ENCODE peak calls at places on chromosomes 3 and 15, in nine cellular contexts. O, P, U, G, D, E, V, Y and B are unnamed samples.

GRCh38 chr3:46851364-46852328 is 11.6 kb downstream of the MYL3 start:
- DNase-seq in D (no peak), P (no peak), V (no peak), G (no peak), E (peak; percentile 8), U (no peak), O (no peak), Y (no peak), B (no peak)

GRCh38 chr15:37059051-37059450 is 41.3 kb downstream of the MEIS2 start:
- DNase-seq in G (no peak), O (peak; percentile 61), D (no peak), Y (no peak), E (no peak), U (no peak), P (no peak), V (no peak), B (no peak)

GRCh38 chr15:34796847-34797246 is 1.5 kb upstream of the ACTC1 start:
- DNase-seq in V (no peak), Y (no peak), O (no peak), P (no peak), E (peak; percentile 49), U (no peak), G (no peak), D (no peak), B (no peak)

GRCh38 chr3:52959773-52960172 is 62.4 kb upstream of the STIMATE start:
- DNase-seq in D (no peak), P (no peak), E (no peak), G (no peak), Y (no peak), U (no peak), V (no peak), O (no peak), B (no peak)

GRCh38 chr3:150721285-150722130 is 17.8 kb upstream of the ERICH6 start:
- DNase-seq in U (no peak), V (peak; percentile 17), D (no peak), P (peak; percentile 65), G (peak; percentile 76), O (no peak), E (no peak), Y (no peak), B (no peak)

GRCh38 chr3:163071684-163072083 is 1575.1 kb downstream of the OTOL1 start:
- DNase-seq in G (no peak), O (no peak), V (no peak), D (no peak), E (no peak), P (no peak), Y (no peak), U (no peak), B (no peak)

GRCh38 chr3:115286529-115287197 is 139.6 kb upstream of the ZBTB20 start:
- DNase-seq in P (no peak), D (no peak), Y (no peak), E (no peak), G (no peak), O (no peak), V (no peak), U (no peak), B (no peak)

GRCh38 chr15:57537951-57538506 is 53.7 kb upstream of the MYZAP start:
- DNase-seq in P (no peak), O (no peak), E (no peak), D (no peak), Y (no peak), G (no peak), U (no peak), V (no peak), B (no peak)

GRCh38 chr3:102142379-102143058 is 292.3 kb upstream of the ZPLD1 start:
- DNase-seq in P (no peak), D (no peak), Y (no peak), U (no peak), G (no peak), E (peak; percentile 10), V (peak; percentile 12), O (no peak), B (no peak)

GRCh38 chr15:81069909-81070308 is 64.2 kb upstream of the CFAP161 start:
- DNase-seq in G (no peak), U (no peak), V (no peak), P (no peak), Y (no peak), D (no peak), O (no peak), E (peak; percentile 25), B (no peak)

GRCh38 chr15:95605098-95605497 is 725.4 kb upstream of the NR2F2 start:
- DNase-seq in U (no peak), V (no peak), O (no peak), Y (no peak), D (no peak), G (no peak), E (no peak), P (no peak), B (no peak)

GRCh38 chr3:24149032-24149431 is 203.9 kb downstream of the NR1D2 start:
- DNase-seq in Y (no peak), G (peak; percentile 11), U (no peak), D (no peak), P (peak; percentile 20), O (no peak), E (no peak), V (peak; percentile 6), B (no peak)

GRCh38 chr3:6928064-6928463 is 67.1 kb downstream of the GRM7 start:
- DNase-seq in U (no peak), P (no peak), Y (no peak), V (no peak), D (peak; percentile 67), G (no peak), E (no peak), O (no peak), B (no peak)

GRCh38 chr3:125161607-125162219 is 50.8 kb downstream of the SLC12A8 start:
- DNase-seq in D (no peak), V (no peak), O (no peak), G (no peak), U (no peak), Y (no peak), P (no peak), E (peak; percentile 48), B (no peak)

GRCh38 chr15:79089331-79089889 is 1.2 kb downstream of the RASGRF1 start:
- DNase-seq in E (no peak), U (no peak), V (peak; percentile 59), Y (peak; percentile 67), G (no peak), P (no peak), D (no peak), O (no peak), B (no peak)
- TF ChIP-seq CTCF in E (no peak), U (no peak), V (no peak), Y (no peak), G (no peak), P (no peak), D (no peak), O (no peak), B (no peak)

GRCh38 chr15:100642217-100642949 is 40.0 kb downstream of the ASB7 start:
- DNase-seq in P (no peak), Y (no peak), O (no peak), V (no peak), U (no peak), E (no peak), D (no peak), G (no peak), B (no peak)
- TF ChIP-seq CTCF in P (no peak), Y (no peak), O (no peak), V (no peak), U (no peak), E (no peak), D (no peak), G (no peak), B (no peak)

DNA sequence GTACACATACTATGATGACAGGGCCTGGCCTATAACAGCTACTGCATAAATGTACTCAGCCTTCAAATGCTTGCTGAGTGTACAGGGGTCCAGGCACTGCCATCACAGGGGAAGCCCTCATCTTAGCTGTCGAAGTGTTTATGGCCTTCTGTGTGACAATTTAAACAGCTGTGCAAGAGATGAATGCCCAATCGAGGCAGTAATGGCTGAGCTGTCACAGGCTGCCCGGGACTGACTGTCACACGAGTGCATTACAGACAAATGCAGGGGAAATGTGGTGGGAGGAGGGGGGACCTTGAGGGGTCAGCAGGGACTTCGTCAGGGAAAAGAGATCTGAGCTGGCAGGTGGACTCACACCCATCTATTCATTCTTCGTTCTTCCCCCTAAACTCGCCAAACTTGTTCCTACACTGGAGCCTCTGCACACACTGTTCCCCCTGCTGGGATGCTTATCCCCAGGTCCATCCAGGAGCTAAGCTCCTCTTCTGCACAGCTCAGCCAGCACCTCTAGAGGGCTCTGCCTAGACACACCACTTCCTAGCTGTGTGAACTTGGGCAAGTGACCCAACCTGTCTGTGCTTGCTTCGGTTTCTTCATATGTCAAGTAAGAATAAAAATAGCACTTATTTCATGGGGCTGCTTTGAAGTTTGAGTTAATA is 156.2 kb upstream of the IQSEC1 start:
- DNase-seq in P (peak; percentile 53), E (no peak), D (no peak), Y (peak; percentile 65), U (peak; percentile 47), G (peak; percentile 72), V (no peak), O (no peak), B (no peak)
- TF ChIP-seq CTCF in P (peak; percentile 40), E (peak; percentile 34), D (no peak), Y (peak; percentile 20), U (peak; percentile 34), G (peak; percentile 85), V (peak; percentile 15), O (peak; percentile 36), B (no peak)

GRCh38 chr3:139588450-139588849 is 48.9 kb upstream of the RBP1 start:
- DNase-seq in P (no peak), Y (peak; percentile 79), V (no peak), G (no peak), O (no peak), D (no peak), E (peak; percentile 20), U (no peak), B (no peak)
- TF ChIP-seq CTCF in P (no peak), Y (no peak), V (no peak), G (no peak), O (no peak), D (no peak), E (peak; percentile 16), U (no peak), B (no peak)

GRCh38 chr3:146382386-146382785 is 87.0 kb downstream of the PLSCR2 start:
- DNase-seq in V (no peak), O (no peak), G (no peak), E (no peak), P (peak; percentile 65), Y (peak; percentile 20), D (no peak), U (no peak), B (no peak)
- TF ChIP-seq CTCF in V (no peak), O (peak; percentile 42), G (no peak), E (no peak), P (peak; percentile 48), Y (no peak), D (no peak), U (no peak), B (no peak)